ENCODE peak calls at places on chromosomes 11 and 22, in four cellular contexts. C is adipocyte, L is astrocyte, B is colonic mucosa. T is an unnamed sample.

GRCh38 chr11:70016666-70017347 is 61.3 kb upstream of the ANO1 start:
- DNase-seq in L (peak; percentile 90), C (peak; percentile 59), B (no peak), T (no peak)

GRCh38 chr11:35247863-35248262 is 108.9 kb downstream of the CD44 start:
- DNase-seq in C (no peak), L (no peak), B (no peak), T (no peak)

GRCh38 chr22:19052941-19053551 is 69.2 kb downstream of the DGCR2 start:
- DNase-seq in L (no peak), B (no peak), C (no peak), T (no peak)

GRCh38 chr11:119737678-119738439 is 8.9 kb upstream of the NECTIN1 start:
- DNase-seq in L (no peak), B (no peak), C (no peak), T (no peak)

GRCh38 chr11:78943841-78944240 is 369.2 kb upstream of the NARS2 start:
- DNase-seq in L (no peak), C (no peak), B (no peak), T (no peak)

GRCh38 chr22:48758905-48759875 is 1068.5 kb downstream of the BRD1 start:
- DNase-seq in L (no peak), B (no peak), C (no peak), T (peak; percentile 25)

GRCh38 chr11:5317301-5317700 is 6.8 kb downstream of the OR51B2 start:
- DNase-seq in L (no peak), C (no peak), B (no peak), T (no peak)

GRCh38 chr22:37459211-37459610 is 27.0 kb downstream of the MFNG start:
- DNase-seq in B (no peak), C (no peak), L (no peak), T (no peak)

GRCh38 chr11:120034881-120035620 is 102.9 kb downstream of the TRIM29 start:
- DNase-seq in L (no peak), C (no peak), B (no peak), T (peak; percentile 25)

GRCh38 chr11:34890812-34891211 is 25.4 kb downstream of the APIP start:
- DNase-seq in C (peak; percentile 89), B (no peak), L (peak; percentile 30), T (no peak)

GRCh38 chr11:6736495-6737121 is 35.2 kb downstream of the OR2AG2 start:
- DNase-seq in B (no peak), C (no peak), L (peak; percentile 13), T (no peak)

GRCh38 chr11:22703561-22703960 is 37.1 kb downstream of the GAS2 start:
- DNase-seq in B (no peak), C (no peak), L (peak; percentile 48), T (no peak)

GRCh38 chr11:115848080-115848479 is 343.9 kb upstream of the CADM1 start:
- DNase-seq in B (no peak), L (no peak), C (no peak), T (no peak)

GRCh38 chr11:111427471-111427912 is 48.4 kb upstream of the POU2AF1 start:
- DNase-seq in B (peak; percentile 58), C (peak; percentile 9), L (no peak), T (peak; percentile 22)

GRCh38 chr22:17945851-17946690 is 78.3 kb downstream of the MICAL3 start:
- DNase-seq in B (no peak), L (no peak), C (no peak), T (no peak)

GRCh38 chr11:41307371-41308080 is 151.9 kb downstream of the LRRC4C start:
- DNase-seq in B (no peak), C (no peak), L (no peak), T (no peak)

GRCh38 chr11:104736503-104736902 is 161.8 kb downstream of the CASP12 start:
- DNase-seq in B (no peak), L (no peak), C (no peak), T (no peak)

GRCh38 chr11:133134561-133135173 is 397.6 kb downstream of the OPCML start:
- DNase-seq in B (peak; percentile 52), L (peak; percentile 9), C (peak; percentile 1), T (peak; percentile 94)

DNA sequence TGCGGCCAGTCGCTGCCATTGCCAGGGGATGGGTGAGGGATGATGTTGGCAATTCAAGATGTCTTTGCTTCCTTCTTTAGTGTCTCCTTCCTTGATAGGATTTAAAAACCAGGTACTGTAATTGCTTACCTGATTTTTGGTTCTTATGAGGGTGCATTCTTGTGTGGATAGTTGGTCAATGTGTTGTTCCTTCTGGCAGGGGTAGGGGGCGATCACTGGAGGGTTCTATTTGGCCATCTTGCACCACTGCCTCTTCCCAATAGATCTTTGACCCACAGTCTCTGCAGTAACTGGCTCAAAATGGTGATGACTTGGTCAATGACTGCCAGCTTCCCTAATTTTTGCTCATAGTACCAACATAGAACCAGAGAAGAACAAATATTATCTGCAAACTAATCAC is 680.1 kb downstream of the DLG2 start:
- DNase-seq in B (no peak), C (no peak), L (no peak), T (no peak)
- H3K9ac ChIP-seq in B (no peak overlapping the region), C (no peak overlapping the region), L (no peak overlapping the region), T (no peak overlapping the region)

GRCh38 chr11:61372659-61373058 is 10.5 kb downstream of the TMEM138 start:
- DNase-seq in B (no peak), C (no peak), L (no peak), T (no peak)
- H3K4me1 ChIP-seq in B (no peaks in the 10 kb centered on the region), C (peaks cover 23% of the 10 kb centered on the region), L (peaks cover 10% of the 10 kb centered on the region), T (no peaks in the 10 kb centered on the region)

DNA sequence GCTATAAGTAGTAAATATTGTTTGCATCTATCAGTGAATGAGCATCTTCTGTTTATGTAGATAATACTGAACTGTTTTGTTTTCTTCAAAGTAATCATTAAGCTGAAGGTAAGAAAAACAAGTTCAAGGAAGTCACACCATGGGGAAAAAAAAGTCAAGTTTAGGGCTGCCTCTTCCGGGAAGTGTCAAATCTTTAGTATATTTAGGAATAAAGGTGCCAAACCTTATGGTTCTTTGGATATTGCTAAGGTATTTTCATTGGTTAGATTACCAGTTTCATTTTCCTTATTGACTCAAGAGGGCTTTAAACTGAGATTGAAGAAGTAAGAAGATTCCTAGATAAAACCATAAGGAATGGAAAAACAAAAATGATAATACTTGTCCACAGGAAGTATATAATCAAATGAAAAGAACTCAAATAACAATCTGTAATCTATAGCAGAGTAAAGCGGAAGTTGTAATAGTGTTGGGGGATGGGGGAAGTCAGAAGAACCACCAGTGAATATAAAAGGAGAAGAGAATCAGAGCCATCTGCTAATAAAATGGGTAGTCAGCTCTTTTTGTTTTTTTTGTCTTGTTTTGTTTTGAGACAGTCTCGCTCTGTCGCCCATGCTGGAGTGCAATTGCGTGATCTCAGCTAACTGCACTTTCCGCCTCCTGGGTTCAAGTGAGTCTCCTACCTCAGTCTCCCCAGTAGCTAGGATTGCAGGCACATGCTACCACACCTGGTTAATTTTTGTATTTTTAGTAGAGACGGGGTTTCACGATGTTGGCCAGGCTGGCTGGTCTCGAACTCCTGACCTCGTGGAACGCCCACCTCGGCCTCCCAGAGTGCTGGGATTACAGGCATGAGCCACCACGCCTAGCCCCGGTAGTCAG is 2.3 kb downstream of the ATM start:
- DNase-seq in L (no peak), C (peak; percentile 11), B (no peak), T (no peak)
- H3K9ac ChIP-seq in L (no peak overlapping the region), C (peak overlapping the region; percentile 92), B (peak overlapping the region; percentile 96), T (no peak overlapping the region)

GRCh38 chr22:22856885-22857606 is 30.6 kb upstream of the IGLL5 start:
- DNase-seq in L (no peak), C (no peak), B (no peak), T (no peak)
- H3K4me1 ChIP-seq in L (no peaks in the 10 kb centered on the region), C (no peaks in the 10 kb centered on the region), B (no peaks in the 10 kb centered on the region), T (peaks cover 4% of the 10 kb centered on the region)

GRCh38 chr11:76148941-76149613 is 57.2 kb downstream of the WNT11 start:
- DNase-seq in C (no peak), L (no peak), B (peak; percentile 85), T (no peak)
- H3K9ac ChIP-seq in C (no peak overlapping the region), L (no peak overlapping the region), B (peak overlapping the region; percentile 81), T (no peak overlapping the region)

GRCh38 chr11:118079507-118079906 is 2.6 kb downstream of the TMPRSS4 start:
- DNase-seq in L (no peak), B (peak; percentile 60), C (no peak), T (no peak)

GRCh38 chr11:118078972-118079411 is 2.1 kb downstream of the TMPRSS4 start:
- DNase-seq in C (no peak), B (no peak), L (no peak), T (no peak)

GRCh38 chr11:118082880-118083543 is 3.8 kb downstream of the SMIM35 start:
- DNase-seq in C (no peak), B (no peak), L (no peak), T (no peak)

GRCh38 chr11:118081241-118081958 is 4.5 kb downstream of the TMPRSS4 start:
- DNase-seq in B (no peak), L (no peak), C (no peak), T (no peak)

DNA sequence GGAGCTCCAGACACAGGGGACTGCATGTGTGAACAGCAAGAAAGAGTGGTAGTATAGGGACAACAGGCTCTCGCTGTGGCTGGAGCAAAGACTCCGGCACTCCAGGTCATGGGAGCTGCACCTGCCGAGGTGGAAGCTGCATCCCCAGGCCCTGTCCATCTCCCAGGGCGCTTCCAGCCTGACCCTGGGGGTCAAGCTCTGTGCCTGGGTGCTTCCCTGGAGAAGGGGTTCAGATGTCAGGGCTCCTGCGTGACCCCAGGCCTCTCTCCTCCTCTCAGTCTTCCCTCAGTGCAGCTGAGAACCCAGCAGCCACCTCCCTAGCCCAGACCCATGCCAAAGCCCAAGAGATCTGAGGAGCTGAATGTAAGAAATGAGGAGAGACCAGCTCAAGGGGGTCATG is 3.4 kb downstream of the TMPRSS4 start:
- DNase-seq in L (no peak), C (no peak), B (no peak), T (no peak)
- H3K4me1 ChIP-seq in L (no peaks in the 10 kb centered on the region), C (peaks cover 5% of the 10 kb centered on the region), B (peaks cover 12% of the 10 kb centered on the region), T (no peaks in the 10 kb centered on the region)

DNA sequence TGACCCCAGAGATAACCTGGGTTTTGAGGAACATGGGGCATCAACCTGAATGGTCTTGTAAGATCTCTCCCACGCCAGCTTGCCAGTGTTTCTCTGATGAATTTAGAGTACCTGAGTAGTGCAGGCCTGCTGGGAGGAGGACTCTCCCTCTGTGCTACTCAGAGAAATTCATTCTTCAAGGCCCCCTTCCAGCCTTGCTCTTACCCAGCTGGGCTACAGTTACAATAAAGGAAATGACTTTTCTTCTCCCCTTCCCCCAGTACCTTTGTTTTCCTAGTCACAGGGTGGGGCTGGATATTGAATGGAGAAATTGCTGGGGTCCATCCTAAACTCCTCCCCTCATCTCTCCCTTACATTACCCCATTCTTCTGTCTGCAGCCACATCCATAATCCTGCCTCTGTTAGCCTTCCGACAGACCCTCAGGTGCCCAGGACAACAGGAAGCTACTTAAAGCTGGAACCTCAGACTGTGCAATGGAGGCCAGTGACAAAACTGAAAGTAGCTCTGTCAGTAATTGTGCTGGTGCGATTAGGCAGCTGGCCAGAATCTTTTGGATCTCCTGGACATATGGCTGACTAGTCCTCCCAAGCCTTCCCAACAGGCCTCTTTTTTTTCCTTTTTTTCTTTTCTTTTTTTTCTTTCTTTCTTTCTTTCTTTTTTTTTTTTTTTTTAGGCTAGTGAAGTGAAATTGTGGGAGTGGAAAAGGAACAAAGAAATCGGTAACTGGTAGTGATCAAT is 17.5 kb downstream of the LIMK2 start:
- DNase-seq in C (peak; percentile 47), L (peak; percentile 38), B (peak; percentile 78), T (no peak)
- H3K9ac ChIP-seq in C (peak overlapping the region; percentile 57), L (peak overlapping the region; percentile 18), B (peak overlapping the region; percentile 78), T (no peak overlapping the region)